ENCODE peak calls at places on chromosome 5, in nine cellular contexts. Y, M, U, C, H, L, G, F and B are unnamed samples. For H3K36me3, the result is how much of the 10 kb centered on the place peaks cover.

GRCh38 chr5:160466889-160467554 is 45.4 kb downstream of the PTTG1 start:
- DNase-seq in H (peak), U (no peak), Y (no peak), F (peak), M (no peak), L (no peak), G (no peak), C (no peak), B (no peak)

GRCh38 chr5:88602584-88602983 is 280.4 kb downstream of the MEF2C start:
- DNase-seq in L (peak), C (no peak), Y (no peak), F (no peak), G (no peak), U (peak), M (peak), H (peak), B (no peak)

GRCh38 chr5:3197699-3198098 is 397.9 kb upstream of the IRX1 start:
- DNase-seq in C (no peak), L (no peak), F (no peak), Y (no peak), H (no peak), M (peak), U (no peak), G (no peak), B (no peak)

GRCh38 chr5:33129309-33129708 is 311.5 kb upstream of the TARS1 start:
- DNase-seq in C (no peak), F (no peak), Y (no peak), L (no peak), G (no peak), M (no peak), H (no peak), U (no peak), B (no peak)

GRCh38 chr5:43117092-43117491 is 3.6 kb upstream of the ZNF131 start:
- DNase-seq in M (no peak), L (no peak), F (no peak), H (no peak), G (no peak), Y (no peak), C (no peak), U (no peak), B (no peak)

GRCh38 chr5:128093368-128093767 is 9.8 kb downstream of the SLC12A2 start:
- DNase-seq in F (no peak), G (no peak), L (no peak), M (no peak), Y (no peak), H (no peak), C (no peak), U (no peak), B (no peak)

GRCh38 chr5:107219993-107220392 is 450.7 kb downstream of the EFNA5 start:
- DNase-seq in M (no peak), G (no peak), L (no peak), Y (no peak), U (no peak), H (no peak), C (no peak), F (no peak), B (no peak)

GRCh38 chr5:158382473-158382872 is 523.5 kb upstream of the CLINT1 start:
- DNase-seq in G (no peak), U (peak), H (no peak), Y (peak), M (no peak), C (peak), L (peak), F (peak), B (no peak)

GRCh38 chr5:110544603-110545002 is 181.9 kb downstream of the TMEM232 start:
- DNase-seq in C (no peak), L (no peak), G (no peak), Y (no peak), H (no peak), U (no peak), M (no peak), F (no peak), B (no peak)

GRCh38 chr5:53557386-53557785 is 3.1 kb upstream of the NDUFS4 start:
- DNase-seq in L (no peak), M (no peak), H (no peak), Y (no peak), F (no peak), G (no peak), C (no peak), U (no peak), B (no peak)

GRCh38 chr5:168693883-168694282 is 114.7 kb upstream of the PANK3 start:
- DNase-seq in Y (no peak), F (no peak), C (no peak), L (no peak), M (no peak), U (no peak), G (no peak), H (no peak), B (peak)

GRCh38 chr5:35863159-35863558 is 6.5 kb downstream of the IL7R start:
- DNase-seq in F (no peak), G (no peak), H (no peak), U (no peak), Y (no peak), M (no peak), L (no peak), C (no peak), B (no peak)

GRCh38 chr5:147098233-147098790 is 136.5 kb upstream of the STK32A start:
- DNase-seq in Y (no peak), M (peak), C (no peak), F (peak), L (peak), H (peak), U (peak), G (no peak), B (no peak)

GRCh38 chr5:28957450-28957849 is 1919.1 kb upstream of the CDH9 start:
- DNase-seq in C (no peak), F (no peak), Y (no peak), G (no peak), L (no peak), H (no peak), M (no peak), U (no peak), B (no peak)

GRCh38 chr5:15585826-15586591 is 86.0 kb downstream of the FBXL7 start:
- DNase-seq in F (no peak), M (no peak), U (no peak), H (no peak), C (no peak), G (no peak), Y (no peak), L (no peak), B (no peak)

GRCh38 chr5:997001-997474 is 11.6 kb upstream of the NKD2 start:
- DNase-seq in C (no peak), M (no peak), Y (peak), F (no peak), H (peak), U (peak), G (no peak), L (no peak), B (no peak)

GRCh38 chr5:73448451-73449136 is at the start of gene FOXD1:
- DNase-seq in G (peak), L (peak), Y (peak), M (peak), F (peak), C (no peak), U (peak), H (peak), B (peak)

DNA sequence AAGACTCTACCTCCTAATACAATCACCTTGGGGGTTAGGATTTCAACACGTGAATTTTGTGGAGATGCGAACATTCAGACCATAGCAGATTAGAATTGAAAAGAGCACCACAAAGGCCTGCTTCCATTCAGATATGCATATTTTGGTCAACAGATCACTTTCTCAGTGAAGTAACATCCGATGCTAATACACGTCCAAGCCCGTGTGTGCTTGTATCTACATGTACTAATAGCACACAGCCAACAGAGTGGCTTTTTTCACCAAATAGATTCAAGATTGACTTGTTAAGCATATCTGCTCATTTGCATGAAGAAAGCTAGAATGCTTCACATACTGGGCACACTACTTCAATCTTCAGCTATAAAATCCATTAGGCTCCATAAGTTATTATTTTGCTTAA is 35.6 kb upstream of the SSBP2 start:
- DNase-seq in C (peak), H (no peak), F (peak), G (no peak), M (no peak), U (no peak), Y (no peak), L (no peak), B (no peak)
- TF ChIP-seq POLR2AphosphoS5 in C (no peak), H (no peak), F (no peak), G (no peak), M (no peak), U (no peak), Y (no peak), L (no peak), B (no peak)

DNA sequence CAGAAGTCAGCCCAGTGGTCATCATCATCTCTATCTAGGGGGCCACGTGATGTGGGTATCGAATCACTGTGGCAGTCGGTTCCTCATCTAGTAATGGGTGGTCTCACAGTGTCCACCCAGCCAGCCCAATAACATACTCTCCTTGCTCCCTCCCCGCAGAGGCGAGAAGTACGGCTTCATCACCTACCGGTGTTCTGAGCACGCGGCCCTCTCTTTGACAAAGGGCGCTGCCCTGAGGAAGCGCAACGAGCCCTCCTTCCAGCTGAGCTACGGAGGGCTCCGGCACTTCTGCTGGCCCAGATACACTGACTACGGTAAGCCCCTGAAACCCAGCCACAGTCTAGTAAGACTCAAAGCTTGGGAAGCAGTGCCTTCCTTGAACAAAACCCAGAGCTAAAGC is 99.0 kb downstream of the PDE6A start:
- DNase-seq in F (no peak), U (no peak), L (no peak), H (no peak), G (no peak), Y (no peak), C (no peak), M (no peak), B (peak)
- H3K36me3 ChIP-seq in F (under half), U (under half), L (under half), H (under half), G (half or more), Y (under half), C (under half), M (under half), B (under half)

GRCh38 chr5:179915406-179915935 is 7.8 kb upstream of the TBC1D9B start:
- DNase-seq in U (no peak), M (no peak), G (no peak), C (no peak), L (no peak), Y (no peak), H (no peak), F (no peak), B (no peak)
- TF ChIP-seq POLR2A in U (no peak), M (no peak), G (no peak), C (no peak), L (no peak), Y (no peak), H (no peak), F (no peak), B (no peak)

DNA sequence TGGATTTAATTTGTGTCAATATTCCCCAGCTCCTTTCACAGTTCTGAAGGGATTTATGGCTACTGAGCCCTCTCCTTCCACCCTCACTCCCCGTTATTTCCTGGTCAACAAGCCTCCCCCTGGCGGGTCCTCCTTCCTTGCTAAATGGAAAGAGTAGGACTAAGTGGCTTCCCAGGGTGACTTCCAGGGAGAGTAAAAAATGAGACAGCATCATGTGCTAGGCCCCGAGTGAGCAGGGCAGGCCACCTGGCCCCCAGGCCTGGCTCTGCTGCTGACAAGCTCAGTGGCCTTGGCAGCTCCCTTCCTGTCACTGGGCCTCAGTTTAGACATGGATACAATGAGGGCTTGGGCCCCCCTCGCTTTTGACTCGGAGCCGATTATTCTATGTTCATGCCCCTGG is 201.3 kb downstream of the HSPA4 start:
- DNase-seq in Y (no peak), M (no peak), U (no peak), L (no peak), F (no peak), H (no peak), G (no peak), C (no peak), B (no peak)
- TF ChIP-seq POLR2AphosphoS5 in Y (no peak), M (no peak), U (no peak), L (no peak), F (no peak), H (no peak), G (no peak), C (no peak), B (no peak)

GRCh38 chr5:98783051-98783649 is 9.7 kb downstream of the RGMB start:
- DNase-seq in G (no peak), H (no peak), F (no peak), M (no peak), U (no peak), L (no peak), Y (no peak), C (peak), B (no peak)
- H3K36me3 ChIP-seq in G (under half), H (under half), F (under half), M (under half), U (under half), L (under half), Y (under half), C (under half), B (under half)

GRCh38 chr5:127086583-127086982 is 13.3 kb upstream of the C5orf63 start:
- DNase-seq in Y (no peak), L (no peak), F (no peak), M (no peak), C (no peak), H (no peak), G (no peak), U (no peak), B (no peak)
- TF ChIP-seq POLR2A in Y (no peak), L (no peak), F (no peak), M (no peak), C (no peak), H (no peak), G (no peak), U (no peak), B (no peak)

DNA sequence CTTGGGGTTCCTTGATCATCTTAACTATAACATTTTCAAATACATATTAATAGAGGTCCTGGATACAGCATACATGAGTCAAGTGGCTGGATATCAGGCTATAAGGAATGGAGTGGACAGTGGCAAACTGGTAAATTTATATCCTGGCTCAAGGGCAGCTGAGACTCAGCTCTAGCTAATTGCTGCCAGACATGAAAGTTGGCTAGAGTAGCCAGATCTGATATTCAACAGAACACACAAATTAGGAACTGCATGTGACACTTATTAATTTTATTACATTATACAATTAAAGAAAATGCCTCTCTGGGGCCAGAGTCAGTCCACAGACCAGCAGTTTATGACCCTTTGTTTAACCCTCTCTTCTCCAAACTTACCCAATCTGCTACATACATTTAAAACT is 206.5 kb downstream of the KCTD16 start:
- DNase-seq in C (no peak), G (no peak), H (no peak), M (no peak), F (no peak), U (no peak), Y (no peak), L (no peak), B (no peak)
- TF ChIP-seq POLR2AphosphoS5 in C (no peak), G (no peak), H (no peak), M (no peak), F (no peak), U (no peak), Y (no peak), L (no peak), B (no peak)

DNA sequence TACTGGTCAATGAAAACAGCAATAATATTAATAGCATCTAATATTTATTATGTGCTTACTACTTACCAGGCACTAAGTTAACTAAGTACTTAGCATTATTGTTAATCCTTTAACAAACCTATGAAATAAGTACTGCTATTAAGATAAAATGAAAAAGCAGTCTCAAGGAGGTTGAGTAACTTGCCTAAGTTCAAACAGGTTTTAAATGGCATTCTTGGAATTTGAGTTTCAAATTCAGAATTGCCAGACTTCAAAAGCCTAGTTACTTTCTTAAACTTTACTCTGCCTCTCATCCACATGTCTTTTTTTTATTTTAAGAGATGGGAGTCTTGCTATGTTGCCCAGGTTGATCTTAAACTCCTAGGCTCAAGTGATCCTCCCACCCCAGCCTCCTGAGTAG is 16.0 kb downstream of the LEAP2 start:
- DNase-seq in H (no peak), U (no peak), L (no peak), C (no peak), M (no peak), F (no peak), G (no peak), Y (no peak), B (no peak)
- H3K36me3 ChIP-seq in H (under half), U (under half), L (under half), C (under half), M (under half), F (under half), G (half or more), Y (under half), B (half or more)

DNA sequence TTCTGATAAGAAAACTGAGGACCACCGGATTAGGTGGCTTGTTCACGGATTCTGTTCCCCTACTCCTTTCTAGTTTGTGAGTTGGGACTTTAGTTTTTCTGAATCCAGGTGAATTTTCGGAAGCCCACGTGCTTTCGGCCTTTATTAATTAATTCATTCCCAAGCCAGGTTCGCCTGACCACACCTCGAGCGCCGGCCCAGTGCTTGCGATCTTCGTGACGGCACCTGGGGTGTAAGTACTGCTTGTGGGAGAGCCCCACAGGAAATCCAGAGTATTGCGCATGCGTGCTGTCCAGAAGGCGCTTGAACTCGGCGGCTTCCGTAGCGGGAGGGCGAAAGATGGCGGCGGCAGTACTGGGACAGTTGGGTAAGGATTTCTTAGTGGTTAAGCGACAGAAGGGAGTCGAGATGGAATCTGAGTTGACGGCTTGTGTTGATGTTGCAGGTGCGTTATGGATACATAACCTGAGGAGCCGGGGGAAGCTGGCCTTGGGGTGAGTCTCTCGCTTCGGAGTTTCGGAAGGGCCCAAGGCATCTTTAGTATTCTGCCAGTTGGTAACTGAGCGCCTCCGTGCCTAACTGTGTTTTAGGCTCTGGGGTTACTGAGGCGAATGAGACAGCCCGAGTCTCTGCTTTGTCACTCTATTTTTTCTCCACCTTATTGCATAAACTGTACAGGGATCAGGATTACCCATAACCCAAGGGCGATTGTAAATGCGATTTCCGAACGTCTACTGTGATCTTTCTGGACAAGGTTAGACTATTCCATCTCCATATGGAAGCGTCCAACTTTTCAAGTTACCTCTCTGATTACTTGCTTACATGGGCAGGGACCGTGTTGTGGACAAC is at the start of gene MRPL22:
- DNase-seq in G (peak), F (peak), H (peak), M (peak), C (peak), U (peak), L (peak), Y (peak), B (peak)
- TF ChIP-seq POLR2A in G (no peak), F (peak), H (peak), M (peak), C (peak), U (peak), L (peak), Y (peak), B (no peak)

DNA sequence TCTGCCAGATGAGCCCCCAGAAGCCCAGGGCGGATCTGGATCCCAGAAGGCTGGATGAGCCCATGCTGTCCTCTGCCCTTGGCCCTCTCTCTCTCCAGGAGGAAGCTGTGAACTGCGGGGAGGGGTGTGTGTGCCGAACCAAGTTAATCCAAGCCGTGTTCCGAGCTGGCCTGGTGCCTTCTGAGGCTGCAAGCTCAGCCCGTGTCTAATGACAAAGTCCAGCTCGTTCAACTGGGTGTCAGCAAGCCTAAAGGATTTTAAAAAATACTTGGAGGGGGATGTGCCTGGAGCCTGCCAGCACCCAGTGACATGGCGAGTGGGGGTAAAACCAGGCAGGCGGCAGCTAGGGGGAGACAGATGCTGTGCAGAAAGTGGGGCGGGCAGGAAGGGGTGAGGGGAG is 8.0 kb downstream of the STC2 start:
- DNase-seq in L (no peak), G (no peak), U (peak), C (no peak), M (no peak), H (no peak), Y (peak), F (no peak), B (peak)
- TF ChIP-seq POLR2AphosphoS5 in L (peak), G (no peak), U (no peak), C (no peak), M (no peak), H (peak), Y (no peak), F (no peak), B (peak)